ENCODE peak calls at places on chromosomes 13 and 19, in six cellular contexts. E is NCI-H446, D is M059J, B is colonic mucosa, T is stromal cell of bone marrow, H is NCI-H1048. W is an unnamed sample.

GRCh38 chr13:113862191-113862765 is 1.6 kb downstream of the GAS6 start:
- DNase-seq in D (no peak), E (no peak), H (no peak), T (no peak), B (peak; percentile 43), W (no peak)

GRCh38 chr13:110134801-110135200 is 172.2 kb downstream of the COL4A1 start:
- DNase-seq in H (no peak), D (no peak), B (no peak), E (no peak), T (no peak), W (no peak)

GRCh38 chr19:44131955-44132354 is 9.4 kb upstream of the ZNF234 start:
- DNase-seq in D (no peak), E (no peak), B (no peak), T (no peak), H (no peak), W (no peak)

GRCh38 chr19:48815870-48816501 is 5.2 kb upstream of the BCAT2 start:
- DNase-seq in D (peak; percentile 69), T (no peak), B (no peak), E (no peak), H (no peak), W (no peak)

GRCh38 chr13:61286148-61286745 is 129.4 kb downstream of the PCDH20 start:
- DNase-seq in T (no peak), H (no peak), E (no peak), D (no peak), B (no peak), W (peak; percentile 42)

GRCh38 chr13:88071371-88071770 is 400.2 kb downstream of the SLITRK5 start:
- DNase-seq in B (no peak), T (no peak), D (no peak), H (no peak), E (no peak), W (no peak)

GRCh38 chr13:40433577-40433976 is 232.9 kb downstream of the FOXO1 start:
- DNase-seq in E (no peak), H (no peak), T (no peak), D (peak; percentile 31), B (no peak), W (no peak)

GRCh38 chr13:30408319-30409101 is 13.8 kb upstream of the UBE2L5 start:
- DNase-seq in D (peak; percentile 76), B (peak; percentile 97), H (peak; percentile 17), T (peak; percentile 76), E (no peak), W (peak; percentile 89)